ENCODE peak calls at places on chromosomes 7 and 10, in eight cellular contexts. One of them, this sample, is unnamed.

GRCh38 chr7:13879994-13880686 is 109.3 kb downstream of the ETV1 start:
- DNase-seq in upper lobe of left lung: no peak
- DNase-seq in HCT116: peak; percentile 40
- DNase-seq in Peyer's patch: no peak
- DNase-seq in vagina: no peak
- DNase-seq in ovary: no peak
- DNase-seq in A549: no peak
- DNase-seq in lower leg skin: no peak
- DNase-seq in this sample: no peak

GRCh38 chr10:81116201-81116600 is 578.5 kb downstream of the SH2D4B start:
- DNase-seq in A549: no peak
- DNase-seq in upper lobe of left lung: no peak
- DNase-seq in ovary: no peak
- DNase-seq in vagina: no peak
- DNase-seq in Peyer's patch: no peak
- DNase-seq in lower leg skin: no peak
- DNase-seq in HCT116: no peak
- DNase-seq in this sample: no peak

GRCh38 chr7:77954773-77955562 is 156.4 kb downstream of the PHTF2 start:
- DNase-seq in ovary: no peak
- DNase-seq in lower leg skin: no peak
- DNase-seq in vagina: no peak
- DNase-seq in A549: no peak
- DNase-seq in HCT116: no peak
- DNase-seq in upper lobe of left lung: no peak
- DNase-seq in Peyer's patch: no peak
- DNase-seq in this sample: no peak

GRCh38 chr7:92916751-92917369 is 80.5 kb upstream of the CDK6 start:
- DNase-seq in vagina: no peak
- DNase-seq in A549: peak; percentile 49
- DNase-seq in lower leg skin: no peak
- DNase-seq in HCT116: peak; percentile 32
- DNase-seq in ovary: no peak
- DNase-seq in upper lobe of left lung: no peak
- DNase-seq in Peyer's patch: no peak
- DNase-seq in this sample: no peak

GRCh38 chr7:2796358-2797352 is 47.5 kb downstream of the GNA12 start:
- DNase-seq in upper lobe of left lung: no peak
- DNase-seq in lower leg skin: peak; percentile 75
- DNase-seq in HCT116: no peak
- DNase-seq in Peyer's patch: no peak
- DNase-seq in A549: no peak
- DNase-seq in vagina: no peak
- DNase-seq in ovary: peak; percentile 84
- DNase-seq in this sample: peak; percentile 82

GRCh38 chr10:20185116-20185515 is 368.9 kb downstream of the PLXDC2 start:
- DNase-seq in lower leg skin: no peak
- DNase-seq in Peyer's patch: no peak
- DNase-seq in upper lobe of left lung: no peak
- DNase-seq in vagina: no peak
- DNase-seq in ovary: no peak
- DNase-seq in A549: no peak
- DNase-seq in HCT116: no peak
- DNase-seq in this sample: no peak

GRCh38 chr7:108430664-108431063 is 25.6 kb downstream of the NRCAM start:
- DNase-seq in lower leg skin: no peak
- DNase-seq in vagina: no peak
- DNase-seq in ovary: no peak
- DNase-seq in A549: no peak
- DNase-seq in upper lobe of left lung: no peak
- DNase-seq in Peyer's patch: no peak
- DNase-seq in HCT116: no peak
- DNase-seq in this sample: no peak

GRCh38 chr10:89556590-89556989 is 21.2 kb upstream of the SLC16A12 start:
- DNase-seq in upper lobe of left lung: no peak
- DNase-seq in A549: no peak
- DNase-seq in lower leg skin: no peak
- DNase-seq in vagina: no peak
- DNase-seq in HCT116: no peak
- DNase-seq in ovary: no peak
- DNase-seq in Peyer's patch: no peak
- DNase-seq in this sample: no peak

GRCh38 chr7:148916186-148916585 is 32.1 kb upstream of the EZH2 start:
- DNase-seq in A549: no peak
- DNase-seq in ovary: no peak
- DNase-seq in vagina: no peak
- DNase-seq in upper lobe of left lung: no peak
- DNase-seq in Peyer's patch: no peak
- DNase-seq in lower leg skin: no peak
- DNase-seq in HCT116: no peak
- DNase-seq in this sample: no peak

GRCh38 chr7:104926905-104927454 is 87.0 kb upstream of the KMT2E start:
- DNase-seq in upper lobe of left lung: peak; percentile 83
- DNase-seq in vagina: no peak
- DNase-seq in HCT116: no peak
- DNase-seq in lower leg skin: no peak
- DNase-seq in A549: no peak
- DNase-seq in Peyer's patch: no peak
- DNase-seq in ovary: no peak
- DNase-seq in this sample: no peak

GRCh38 chr10:24118246-24118645 is 90.7 kb upstream of the KIAA1217 start:
- DNase-seq in lower leg skin: no peak
- DNase-seq in HCT116: no peak
- DNase-seq in A549: no peak
- DNase-seq in Peyer's patch: no peak
- DNase-seq in upper lobe of left lung: no peak
- DNase-seq in vagina: no peak
- DNase-seq in ovary: no peak
- DNase-seq in this sample: no peak

GRCh38 chr10:127980898-127981297 is 74.0 kb downstream of the PTPRE start:
- DNase-seq in upper lobe of left lung: no peak
- DNase-seq in lower leg skin: no peak
- DNase-seq in vagina: no peak
- DNase-seq in A549: no peak
- DNase-seq in HCT116: no peak
- DNase-seq in ovary: no peak
- DNase-seq in Peyer's patch: no peak
- DNase-seq in this sample: no peak

GRCh38 chr10:112706580-112706979 is 243.5 kb upstream of the TCF7L2 start:
- DNase-seq in upper lobe of left lung: no peak
- DNase-seq in A549: no peak
- DNase-seq in ovary: no peak
- DNase-seq in Peyer's patch: no peak
- DNase-seq in vagina: no peak
- DNase-seq in lower leg skin: no peak
- DNase-seq in HCT116: no peak
- DNase-seq in this sample: no peak

GRCh38 chr10:79132681-79133381 is 64.1 kb downstream of the ZMIZ1 start:
- DNase-seq in HCT116: no peak
- DNase-seq in A549: no peak
- DNase-seq in Peyer's patch: no peak
- DNase-seq in upper lobe of left lung: no peak
- DNase-seq in vagina: no peak
- DNase-seq in ovary: peak; percentile 73
- DNase-seq in lower leg skin: no peak
- DNase-seq in this sample: no peak

GRCh38 chr7:158097511-158098124 is 490.0 kb downstream of the PTPRN2 start:
- DNase-seq in vagina: no peak
- DNase-seq in Peyer's patch: no peak
- DNase-seq in lower leg skin: no peak
- DNase-seq in HCT116: no peak
- DNase-seq in ovary: no peak
- DNase-seq in upper lobe of left lung: peak; percentile 11
- DNase-seq in A549: no peak
- DNase-seq in this sample: no peak

GRCh38 chr7:134419085-134419484 is 39.8 kb downstream of the AKR1B1 start:
- DNase-seq in Peyer's patch: no peak
- DNase-seq in upper lobe of left lung: no peak
- DNase-seq in ovary: no peak
- DNase-seq in lower leg skin: no peak
- DNase-seq in HCT116: no peak
- DNase-seq in vagina: no peak
- DNase-seq in A549: peak; percentile 72
- DNase-seq in this sample: no peak

GRCh38 chr7:2710256-2710655 is 22.3 kb downstream of the AMZ1 start:
- DNase-seq in ovary: no peak
- DNase-seq in vagina: no peak
- DNase-seq in HCT116: no peak
- DNase-seq in A549: no peak
- DNase-seq in upper lobe of left lung: no peak
- DNase-seq in Peyer's patch: no peak
- DNase-seq in lower leg skin: no peak
- DNase-seq in this sample: peak; percentile 23

GRCh38 chr7:27917774-27918314 is 177.9 kb downstream of the TAX1BP1 start:
- DNase-seq in A549: peak; percentile 69
- DNase-seq in ovary: no peak
- DNase-seq in Peyer's patch: no peak
- DNase-seq in lower leg skin: no peak
- DNase-seq in HCT116: no peak
- DNase-seq in upper lobe of left lung: no peak
- DNase-seq in vagina: no peak
- DNase-seq in this sample: no peak

GRCh38 chr7:142313528-142313927 is 55.7 kb upstream of the PRSS58 start:
- DNase-seq in A549: no peak
- DNase-seq in vagina: no peak
- DNase-seq in Peyer's patch: no peak
- DNase-seq in ovary: no peak
- DNase-seq in upper lobe of left lung: no peak
- DNase-seq in lower leg skin: no peak
- DNase-seq in HCT116: no peak
- DNase-seq in this sample: no peak

GRCh38 chr7:33432825-33433224 is 303.5 kb downstream of the BBS9 start:
- DNase-seq in vagina: no peak
- DNase-seq in upper lobe of left lung: no peak
- DNase-seq in ovary: no peak
- DNase-seq in HCT116: no peak
- DNase-seq in A549: no peak
- DNase-seq in lower leg skin: no peak
- DNase-seq in Peyer's patch: no peak
- DNase-seq in this sample: no peak

GRCh38 chr7:78207262-78207661 is 408.7 kb downstream of the PHTF2 start:
- DNase-seq in HCT116: no peak
- DNase-seq in Peyer's patch: no peak
- DNase-seq in lower leg skin: no peak
- DNase-seq in upper lobe of left lung: no peak
- DNase-seq in ovary: no peak
- DNase-seq in vagina: no peak
- DNase-seq in A549: no peak
- DNase-seq in this sample: no peak

GRCh38 chr7:120987683-120988590 is 574 bp upstream of the CPED1 start:
- DNase-seq in ovary: peak; percentile 91
- DNase-seq in HCT116: peak; percentile 81
- DNase-seq in vagina: no peak
- DNase-seq in Peyer's patch: peak; percentile 87
- DNase-seq in A549: peak; percentile 80
- DNase-seq in lower leg skin: peak; percentile 89
- DNase-seq in upper lobe of left lung: peak; percentile 93
- DNase-seq in this sample: peak; percentile 90
- H3K4me3 ChIP-seq in ovary: peak overlapping the region; percentile 43
- H3K4me3 ChIP-seq in HCT116: peak overlapping the region; percentile 60
- H3K4me3 ChIP-seq in vagina: peak overlapping the region; percentile 50
- H3K4me3 ChIP-seq in Peyer's patch: peak overlapping the region; percentile 46
- H3K4me3 ChIP-seq in A549: peak overlapping the region; percentile 35
- H3K4me3 ChIP-seq in lower leg skin: peak overlapping the region; percentile 24
- H3K4me3 ChIP-seq in upper lobe of left lung: peak overlapping the region; percentile 37
- H3K4me3 ChIP-seq in this sample: peak overlapping the region; percentile 70

GRCh38 chr7:35646289-35647033 is 48.5 kb downstream of the HERPUD2 start:
- DNase-seq in vagina: no peak
- DNase-seq in HCT116: no peak
- DNase-seq in upper lobe of left lung: no peak
- DNase-seq in lower leg skin: no peak
- DNase-seq in ovary: no peak
- DNase-seq in Peyer's patch: no peak
- DNase-seq in A549: no peak
- DNase-seq in this sample: no peak
- TF ChIP-seq CTCF in vagina: no peak
- TF ChIP-seq CTCF in HCT116: no peak
- TF ChIP-seq CTCF in upper lobe of left lung: no peak
- TF ChIP-seq CTCF in lower leg skin: no peak
- TF ChIP-seq CTCF in ovary: no peak
- TF ChIP-seq CTCF in Peyer's patch: no peak
- TF ChIP-seq CTCF in A549: no peak
- TF ChIP-seq CTCF in this sample: no peak

GRCh38 chr10:73648975-73649829 is 6.6 kb downstream of the SYNPO2L start:
- DNase-seq in Peyer's patch: no peak
- DNase-seq in lower leg skin: no peak
- DNase-seq in A549: no peak
- DNase-seq in vagina: no peak
- DNase-seq in ovary: no peak
- DNase-seq in upper lobe of left lung: no peak
- DNase-seq in HCT116: no peak
- DNase-seq in this sample: peak; percentile 42

GRCh38 chr10:73647875-73648228 is 6.6 kb upstream of the MYOZ1 start:
- DNase-seq in vagina: no peak
- DNase-seq in A549: no peak
- DNase-seq in upper lobe of left lung: no peak
- DNase-seq in lower leg skin: no peak
- DNase-seq in Peyer's patch: no peak
- DNase-seq in HCT116: no peak
- DNase-seq in ovary: no peak
- DNase-seq in this sample: no peak

GRCh38 chr10:73646598-73647041 is 5.3 kb upstream of the MYOZ1 start:
- DNase-seq in upper lobe of left lung: no peak
- DNase-seq in ovary: no peak
- DNase-seq in A549: no peak
- DNase-seq in lower leg skin: no peak
- DNase-seq in HCT116: no peak
- DNase-seq in vagina: no peak
- DNase-seq in Peyer's patch: no peak
- DNase-seq in this sample: no peak

GRCh38 chr10:73648252-73648651 is 7.0 kb upstream of the MYOZ1 start:
- DNase-seq in vagina: no peak
- DNase-seq in Peyer's patch: no peak
- DNase-seq in ovary: peak; percentile 38
- DNase-seq in lower leg skin: no peak
- DNase-seq in upper lobe of left lung: no peak
- DNase-seq in A549: no peak
- DNase-seq in HCT116: no peak
- DNase-seq in this sample: peak; percentile 71

GRCh38 chr10:73647211-73647874 is 6.1 kb upstream of the MYOZ1 start:
- DNase-seq in Peyer's patch: peak; percentile 63
- DNase-seq in HCT116: no peak
- DNase-seq in lower leg skin: peak; percentile 37
- DNase-seq in vagina: no peak
- DNase-seq in A549: no peak
- DNase-seq in ovary: peak; percentile 70
- DNase-seq in upper lobe of left lung: peak; percentile 62
- DNase-seq in this sample: peak; percentile 70
- TF ChIP-seq POLR2A in Peyer's patch: no peak
- TF ChIP-seq POLR2A in HCT116: no peak
- TF ChIP-seq POLR2A in lower leg skin: no peak
- TF ChIP-seq POLR2A in vagina: no peak
- TF ChIP-seq POLR2A in A549: no peak
- TF ChIP-seq POLR2A in ovary: no peak
- TF ChIP-seq POLR2A in upper lobe of left lung: no peak
- TF ChIP-seq POLR2A in this sample: no peak

DNA sequence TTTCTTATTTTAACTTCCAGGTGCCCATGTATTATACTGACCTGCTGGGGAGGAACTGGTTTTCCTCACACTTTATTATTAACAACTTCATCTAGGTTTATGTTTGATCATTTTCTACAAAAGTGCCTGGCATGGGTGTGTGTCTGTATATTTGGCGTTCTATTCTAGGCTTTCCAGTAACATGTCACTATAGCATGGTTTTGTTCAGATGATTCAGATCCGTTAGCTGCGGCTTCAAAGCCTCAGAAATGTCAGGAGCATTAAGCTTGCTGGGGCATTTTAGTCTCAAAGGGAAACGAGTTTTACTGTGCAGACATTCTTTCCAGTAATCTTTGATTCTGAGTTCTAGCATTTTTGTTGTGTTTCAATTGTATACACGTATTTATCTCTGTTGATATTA is 2.3 kb downstream of the INPP5A start:
- DNase-seq in A549: no peak
- DNase-seq in ovary: no peak
- DNase-seq in upper lobe of left lung: no peak
- DNase-seq in HCT116: no peak
- DNase-seq in lower leg skin: no peak
- DNase-seq in vagina: no peak
- DNase-seq in Peyer's patch: no peak
- DNase-seq in this sample: no peak
- H3K4me3 ChIP-seq in A549: no peak overlapping the region
- H3K4me3 ChIP-seq in ovary: peak overlapping the region; percentile 79
- H3K4me3 ChIP-seq in upper lobe of left lung: peak overlapping the region; percentile 69
- H3K4me3 ChIP-seq in HCT116: no peak overlapping the region
- H3K4me3 ChIP-seq in lower leg skin: no peak overlapping the region
- H3K4me3 ChIP-seq in vagina: peak overlapping the region; percentile 76
- H3K4me3 ChIP-seq in Peyer's patch: peak overlapping the region; percentile 88
- H3K4me3 ChIP-seq in this sample: peak overlapping the region; percentile 94